ENCODE peak calls at places on chromosomes 4 and X, in ten cellular contexts. L is SK-N-SH, N is GM06990, B is uterus, K is psoas muscle, O is mucosa of descending colon, T is body of pancreas, Z is tibial nerve, U is Peyer's patch, G is PC-3. A is an unnamed sample.

GRCh38 chr4:79467246-79467932 is 59.4 kb upstream of the GK2 start:
- DNase-seq in N (no peak), U (no peak), Z (no peak), K (no peak), T (no peak), B (no peak), L (no peak), O (no peak), G (no peak), A (no peak)

GRCh38 chr4:54322817-54323417 is 93.8 kb downstream of the PDGFRA start:
- DNase-seq in K (peak; percentile 59), N (peak; percentile 18), O (no peak), G (peak; percentile 88), Z (peak; percentile 25), L (peak; percentile 82), U (peak; percentile 54), B (peak; percentile 55), T (peak; percentile 72), A (peak; percentile 79)

GRCh38 chrX:24207826-24208225 is 58.3 kb downstream of the ZFX start:
- DNase-seq in K (no peak), O (no peak), G (peak; percentile 27), Z (no peak), T (no peak), B (no peak), N (no peak), L (no peak), U (no peak), A (no peak)

GRCh38 chr4:125389713-125390112 is 75.0 kb downstream of the FAT4 start:
- DNase-seq in Z (no peak), B (no peak), L (no peak), T (no peak), U (no peak), G (peak; percentile 83), O (no peak), N (no peak), K (no peak), A (peak; percentile 85)

GRCh38 chrX:87914726-87915125 is 397.1 kb downstream of the KLHL4 start:
- DNase-seq in U (no peak), K (no peak), B (no peak), L (no peak), Z (no peak), N (no peak), O (peak; percentile 5), G (no peak), T (no peak), A (no peak)

GRCh38 chr4:101349346-101350064 is 2.2 kb upstream of the PPP3CA start:
- DNase-seq in O (peak; percentile 55), K (peak; percentile 61), L (peak; percentile 36), T (peak; percentile 62), B (peak; percentile 40), Z (peak; percentile 19), G (peak; percentile 71), N (no peak), U (no peak), A (peak; percentile 90)

GRCh38 chrX:42089014-42089413 is 165.7 kb upstream of the CASK start:
- DNase-seq in G (no peak), N (no peak), O (no peak), T (no peak), K (no peak), L (no peak), B (no peak), Z (no peak), U (no peak), A (no peak)

GRCh38 chr4:118345813-118346212 is 7.0 kb downstream of the PRSS12 start:
- DNase-seq in U (no peak), B (no peak), K (no peak), Z (no peak), O (no peak), N (no peak), T (no peak), G (no peak), L (no peak), A (peak; percentile 70)

GRCh38 chrX:136176399-136176825 is 29.1 kb downstream of the FHL1 start:
- DNase-seq in N (no peak), Z (no peak), U (no peak), K (no peak), O (no peak), G (peak; percentile 37), B (peak; percentile 53), T (no peak), L (no peak), A (peak; percentile 61)

GRCh38 chr4:10078481-10079233 is 37.9 kb downstream of the WDR1 start:
- DNase-seq in Z (no peak), U (peak; percentile 43), G (no peak), B (no peak), T (peak; percentile 9), N (no peak), O (peak; percentile 45), K (no peak), L (no peak), A (no peak)

GRCh38 chr4:141713771-141714445 is 77.5 kb downstream of the IL15 start:
- DNase-seq in N (no peak), L (no peak), G (peak; percentile 81), K (no peak), U (no peak), B (no peak), Z (no peak), T (no peak), O (no peak), A (peak; percentile 55)

GRCh38 chr4:127211377-127212268 is 421.1 kb upstream of the INTU start:
- DNase-seq in U (no peak), O (no peak), Z (no peak), K (no peak), L (no peak), T (no peak), G (no peak), N (no peak), B (no peak), A (no peak)

GRCh38 chrX:121256653-121257052 is 209.2 kb downstream of the GLUD2 start:
- DNase-seq in U (no peak), N (no peak), L (no peak), G (peak; percentile 43), K (no peak), Z (no peak), O (no peak), T (no peak), B (no peak), A (peak; percentile 4)

GRCh38 chrX:110086162-110086915 is 83.4 kb downstream of the TMEM164 start:
- DNase-seq in G (peak; percentile 73), K (no peak), L (no peak), Z (no peak), B (no peak), N (no peak), U (no peak), T (no peak), O (no peak), A (peak; percentile 8)

GRCh38 chr4:114598191-114599121 is at the start of gene UGT8:
- DNase-seq in Z (peak; percentile 16), N (peak; percentile 73), K (peak; percentile 51), U (peak; percentile 95), B (no peak), O (peak; percentile 92), G (peak; percentile 34), T (peak; percentile 85), L (peak; percentile 77), A (peak; percentile 29)

GRCh38 chrX:43835557-43835956 is 46.7 kb downstream of the MAOB start:
- DNase-seq in N (no peak), K (no peak), T (no peak), U (no peak), O (no peak), Z (no peak), G (no peak), B (no peak), L (no peak), A (no peak)

DNA sequence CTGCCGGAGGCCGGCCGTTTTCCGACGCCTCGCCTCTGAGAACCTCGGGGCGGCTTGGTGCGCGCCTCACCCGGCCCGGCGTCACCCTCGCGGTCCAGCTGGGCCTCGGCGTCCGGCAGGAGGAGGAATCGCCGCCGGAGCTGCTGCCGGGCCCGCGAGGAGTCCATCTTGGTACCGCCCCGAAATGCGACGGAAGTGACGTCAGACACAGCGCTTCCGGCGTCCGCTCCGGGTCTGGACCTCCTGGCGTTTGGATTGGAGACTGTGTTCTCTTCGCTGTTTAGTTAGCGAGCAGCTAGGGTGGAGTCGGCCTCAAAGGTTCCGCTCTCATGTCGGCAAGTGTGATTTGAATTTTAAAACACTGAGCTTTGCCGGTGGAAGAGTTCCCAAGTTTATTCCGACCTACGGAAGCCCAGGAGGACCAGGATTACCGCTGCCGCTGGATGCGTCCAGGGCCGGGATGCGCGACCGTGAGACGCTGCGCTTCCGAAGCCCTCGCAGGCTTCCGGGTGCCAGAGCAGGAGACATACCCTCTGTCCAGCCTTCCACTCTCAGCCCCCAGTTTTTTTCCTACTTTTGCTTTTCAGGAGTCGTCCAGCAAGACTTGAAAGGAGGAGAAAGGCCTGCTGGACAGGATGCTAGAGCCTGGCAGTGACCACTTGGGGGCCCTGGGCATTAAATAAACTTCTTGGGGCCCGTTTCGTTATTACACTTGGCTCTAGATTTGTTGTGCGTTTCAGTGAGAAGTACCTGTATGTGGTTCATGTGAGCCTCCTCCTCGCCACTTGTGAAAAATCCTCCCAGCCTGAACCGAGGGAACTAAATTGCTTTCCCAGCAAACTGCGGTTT is at the start of gene TMEM128:
- DNase-seq in Z (peak; percentile 84), N (peak; percentile 91), L (peak; percentile 96), O (peak; percentile 94), T (peak; percentile 92), B (peak; percentile 92), K (peak; percentile 96), U (peak; percentile 95), G (peak; percentile 88), A (peak; percentile 94)
- TF ChIP-seq CTCF in Z (no peak), N (no peak), L (peak; percentile 48), O (no peak), T (no peak), B (peak; percentile 22), K (peak; percentile 10), U (peak; percentile 44), G (no peak), A (peak; percentile 19)

GRCh38 chr4:123405212-123405856 is 8.7 kb downstream of the SPRY1 start:
- DNase-seq in Z (no peak), T (no peak), K (no peak), O (no peak), L (no peak), G (no peak), B (no peak), N (no peak), U (no peak), A (peak; percentile 9)
- H3K4me3 ChIP-seq in Z (no peak overlapping the region), T (no peak overlapping the region), K (peak overlapping the region; percentile 84), O (no peak overlapping the region), L (no peak overlapping the region), G (no peak overlapping the region), B (no peak overlapping the region), N (no peak overlapping the region), U (no peak overlapping the region), A (no peak overlapping the region)

DNA sequence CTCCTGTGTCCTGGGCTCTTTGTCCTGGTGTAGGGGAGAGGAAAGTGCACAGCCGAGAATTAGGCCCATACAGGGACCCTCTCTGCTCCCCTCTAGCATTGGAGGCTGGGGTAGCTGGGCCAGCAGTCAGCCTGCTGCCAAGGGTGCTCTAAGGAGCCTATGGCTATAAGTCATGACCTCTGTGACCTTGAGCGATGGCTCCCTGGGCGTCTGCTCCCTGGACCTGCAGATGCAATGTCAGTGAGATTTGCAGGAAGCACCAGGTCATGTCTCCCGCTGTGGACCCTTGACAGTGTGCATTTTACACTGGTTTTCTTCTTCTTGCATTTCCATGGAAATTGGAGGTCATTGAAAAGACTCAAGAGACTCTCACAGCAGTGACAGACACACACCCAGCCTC is 234.1 kb upstream of the PSAPL1 start:
- DNase-seq in N (no peak), K (peak; percentile 20), G (no peak), T (no peak), O (no peak), B (no peak), L (no peak), U (no peak), Z (no peak), A (no peak)
- TF ChIP-seq CTCF in N (no peak), K (no peak), G (no peak), T (no peak), O (no peak), B (no peak), L (no peak), U (no peak), Z (no peak), A (no peak)

GRCh38 chr4:40190880-40191815 is 5.7 kb upstream of the RHOH start:
- DNase-seq in K (no peak), O (no peak), G (peak; percentile 78), T (no peak), U (no peak), B (no peak), N (no peak), Z (no peak), L (no peak), A (no peak)
- H3K4me3 ChIP-seq in K (no peak overlapping the region), O (no peak overlapping the region), G (peak overlapping the region; percentile 52), T (no peak overlapping the region), U (no peak overlapping the region), B (no peak overlapping the region), N (peak overlapping the region; percentile 59), Z (no peak overlapping the region), L (no peak overlapping the region), A (no peak overlapping the region)